ENCODE peak calls at places on chromosome 14, in seven cellular contexts. One of them, this sample, is unnamed.

GRCh38 chr14:100285021-100285912 is 21.0 kb downstream of the SLC25A29 start:
- DNase-seq in kidney: peak
- DNase-seq in HEK293T: peak
- DNase-seq in AG09309: no peak
- DNase-seq in hippocampal formation: no peak
- DNase-seq in iPS-NIHi11: peak
- DNase-seq in upper lobe of left lung: peak
- DNase-seq in this sample: peak

GRCh38 chr14:84482256-84483071 is 1047.5 kb upstream of the FLRT2 start:
- DNase-seq in kidney: no peak
- DNase-seq in HEK293T: no peak
- DNase-seq in AG09309: peak
- DNase-seq in hippocampal formation: no peak
- DNase-seq in iPS-NIHi11: no peak
- DNase-seq in upper lobe of left lung: no peak
- DNase-seq in this sample: no peak

GRCh38 chr14:61217516-61217915 is 63.6 kb downstream of the TMEM30B start:
- DNase-seq in kidney: no peak
- DNase-seq in HEK293T: no peak
- DNase-seq in AG09309: no peak
- DNase-seq in hippocampal formation: no peak
- DNase-seq in iPS-NIHi11: no peak
- DNase-seq in upper lobe of left lung: no peak
- DNase-seq in this sample: no peak

GRCh38 chr14:52277552-52277951 is 10.1 kb downstream of the PTGDR start:
- DNase-seq in kidney: no peak
- DNase-seq in HEK293T: no peak
- DNase-seq in AG09309: no peak
- DNase-seq in hippocampal formation: no peak
- DNase-seq in iPS-NIHi11: no peak
- DNase-seq in upper lobe of left lung: no peak
- DNase-seq in this sample: no peak

GRCh38 chr14:52351191-52351560 is 37.1 kb downstream of the PTGER2 start:
- DNase-seq in kidney: no peak
- DNase-seq in HEK293T: no peak
- DNase-seq in AG09309: no peak
- DNase-seq in hippocampal formation: no peak
- DNase-seq in iPS-NIHi11: no peak
- DNase-seq in upper lobe of left lung: no peak
- DNase-seq in this sample: no peak

GRCh38 chr14:32710351-32711102 is 228.2 kb upstream of the NPAS3 start:
- DNase-seq in kidney: no peak
- DNase-seq in HEK293T: no peak
- DNase-seq in AG09309: no peak
- DNase-seq in hippocampal formation: peak
- DNase-seq in iPS-NIHi11: no peak
- DNase-seq in upper lobe of left lung: no peak
- DNase-seq in this sample: no peak

GRCh38 chr14:23294734-23295561 is 7.7 kb downstream of the PPP1R3E start:
- DNase-seq in kidney: no peak
- DNase-seq in HEK293T: peak
- DNase-seq in AG09309: no peak
- DNase-seq in hippocampal formation: peak
- DNase-seq in iPS-NIHi11: peak
- DNase-seq in upper lobe of left lung: peak
- DNase-seq in this sample: peak

GRCh38 chr14:99838555-99839193 is 45.5 kb downstream of the EML1 start:
- DNase-seq in kidney: no peak
- DNase-seq in HEK293T: no peak
- DNase-seq in AG09309: peak
- DNase-seq in hippocampal formation: no peak
- DNase-seq in iPS-NIHi11: peak
- DNase-seq in upper lobe of left lung: no peak
- DNase-seq in this sample: no peak

GRCh38 chr14:37819155-37820015 is 224.0 kb downstream of the TTC6 start:
- DNase-seq in kidney: no peak
- DNase-seq in HEK293T: no peak
- DNase-seq in AG09309: peak
- DNase-seq in hippocampal formation: no peak
- DNase-seq in iPS-NIHi11: no peak
- DNase-seq in upper lobe of left lung: no peak
- DNase-seq in this sample: no peak

GRCh38 chr14:32254952-32255679 is 52.0 kb upstream of the RNU6-8 start:
- DNase-seq in kidney: peak
- DNase-seq in HEK293T: peak
- DNase-seq in AG09309: peak
- DNase-seq in hippocampal formation: peak
- DNase-seq in iPS-NIHi11: peak
- DNase-seq in upper lobe of left lung: peak
- DNase-seq in this sample: peak

GRCh38 chr14:99035268-99035667 is 236.7 kb downstream of the BCL11B start:
- DNase-seq in kidney: no peak
- DNase-seq in HEK293T: no peak
- DNase-seq in AG09309: no peak
- DNase-seq in hippocampal formation: no peak
- DNase-seq in iPS-NIHi11: no peak
- DNase-seq in upper lobe of left lung: peak
- DNase-seq in this sample: peak

GRCh38 chr14:23207146-23207540 is 23.7 kb upstream of the SLC7A8 start:
- DNase-seq in kidney: no peak
- DNase-seq in HEK293T: no peak
- DNase-seq in AG09309: no peak
- DNase-seq in hippocampal formation: no peak
- DNase-seq in iPS-NIHi11: no peak
- DNase-seq in upper lobe of left lung: no peak
- DNase-seq in this sample: no peak

GRCh38 chr14:77270361-77271112 is 469 bp downstream of the NGB start:
- DNase-seq in kidney: no peak
- DNase-seq in HEK293T: no peak
- DNase-seq in AG09309: no peak
- DNase-seq in hippocampal formation: no peak
- DNase-seq in iPS-NIHi11: peak
- DNase-seq in upper lobe of left lung: no peak
- DNase-seq in this sample: no peak

GRCh38 chr14:71235865-71236264 is 328.6 kb downstream of the PCNX1 start:
- DNase-seq in kidney: no peak
- DNase-seq in HEK293T: no peak
- DNase-seq in AG09309: peak
- DNase-seq in hippocampal formation: peak
- DNase-seq in iPS-NIHi11: peak
- DNase-seq in upper lobe of left lung: no peak
- DNase-seq in this sample: peak